ENCODE peak calls at places on chromosomes 16 and 17, in ten cellular contexts. One of them, this sample, is unnamed.

GRCh38 chr17:42706732-42707131 is 24.4 kb downstream of the CNTNAP1 start:
- DNase-seq in ACHN: no peak
- DNase-seq in NCI-H345: no peak
- DNase-seq in mammary epithelial cell: no peak
- DNase-seq in H4: no peak
- DNase-seq in anterior cingulate cortex: no peak
- DNase-seq in SHP77: no peak
- DNase-seq in AG04449: no peak
- DNase-seq in type B pancreatic cell: no peak
- DNase-seq in C1 segment of cervical spinal cord: no peak
- DNase-seq in this sample: no peak

GRCh38 chr16:53219795-53220194 is 165.0 kb downstream of the CHD9 start:
- DNase-seq in ACHN: no peak
- DNase-seq in NCI-H345: no peak
- DNase-seq in mammary epithelial cell: no peak
- DNase-seq in H4: no peak
- DNase-seq in anterior cingulate cortex: no peak
- DNase-seq in SHP77: no peak
- DNase-seq in AG04449: no peak
- DNase-seq in type B pancreatic cell: no peak
- DNase-seq in C1 segment of cervical spinal cord: no peak
- DNase-seq in this sample: no peak

GRCh38 chr17:6708357-6708961 is 4.7 kb downstream of the SLC13A5 start:
- DNase-seq in ACHN: no peak
- DNase-seq in NCI-H345: no peak
- DNase-seq in mammary epithelial cell: no peak
- DNase-seq in H4: no peak
- DNase-seq in anterior cingulate cortex: no peak
- DNase-seq in SHP77: no peak
- DNase-seq in AG04449: no peak
- DNase-seq in type B pancreatic cell: no peak
- DNase-seq in C1 segment of cervical spinal cord: no peak
- DNase-seq in this sample: no peak

GRCh38 chr16:30948956-30949654 is at the start of gene ORAI3:
- DNase-seq in ACHN: peak; percentile 73
- DNase-seq in NCI-H345: peak; percentile 38
- DNase-seq in mammary epithelial cell: peak; percentile 60
- DNase-seq in H4: peak; percentile 33
- DNase-seq in anterior cingulate cortex: peak; percentile 63
- DNase-seq in SHP77: peak; percentile 11
- DNase-seq in AG04449: no peak
- DNase-seq in type B pancreatic cell: no peak
- DNase-seq in C1 segment of cervical spinal cord: peak; percentile 67
- DNase-seq in this sample: no peak

GRCh38 chr16:51419768-51420167 is 268.7 kb upstream of the SALL1 start:
- DNase-seq in ACHN: no peak
- DNase-seq in NCI-H345: no peak
- DNase-seq in mammary epithelial cell: peak; percentile 17
- DNase-seq in H4: no peak
- DNase-seq in anterior cingulate cortex: no peak
- DNase-seq in SHP77: no peak
- DNase-seq in AG04449: no peak
- DNase-seq in type B pancreatic cell: no peak
- DNase-seq in C1 segment of cervical spinal cord: no peak
- DNase-seq in this sample: no peak

GRCh38 chr16:7404217-7404616 is 71.6 kb downstream of the RBFOX1 start:
- DNase-seq in ACHN: no peak
- DNase-seq in NCI-H345: no peak
- DNase-seq in mammary epithelial cell: no peak
- DNase-seq in H4: no peak
- DNase-seq in anterior cingulate cortex: no peak
- DNase-seq in SHP77: no peak
- DNase-seq in AG04449: no peak
- DNase-seq in type B pancreatic cell: no peak
- DNase-seq in C1 segment of cervical spinal cord: no peak
- DNase-seq in this sample: no peak

GRCh38 chr16:35651841-35652240 is 2192.4 kb downstream of the TP53TG3F start:
- DNase-seq in ACHN: no peak
- DNase-seq in NCI-H345: no peak
- DNase-seq in mammary epithelial cell: no peak
- DNase-seq in H4: no peak
- DNase-seq in anterior cingulate cortex: no peak
- DNase-seq in SHP77: no peak
- DNase-seq in AG04449: no peak
- DNase-seq in type B pancreatic cell: no peak
- DNase-seq in C1 segment of cervical spinal cord: no peak
- DNase-seq in this sample: no peak

GRCh38 chr17:37392024-37392590 is 14.5 kb downstream of the ACACA start:
- DNase-seq in ACHN: peak; percentile 91
- DNase-seq in NCI-H345: no peak
- DNase-seq in mammary epithelial cell: peak; percentile 44
- DNase-seq in H4: no peak
- DNase-seq in anterior cingulate cortex: no peak
- DNase-seq in SHP77: no peak
- DNase-seq in AG04449: peak; percentile 80
- DNase-seq in type B pancreatic cell: no peak
- DNase-seq in C1 segment of cervical spinal cord: no peak
- DNase-seq in this sample: no peak

GRCh38 chr16:86681440-86681838 is 103.1 kb downstream of the FOXL1 start:
- DNase-seq in ACHN: no peak
- DNase-seq in NCI-H345: no peak
- DNase-seq in mammary epithelial cell: no peak
- DNase-seq in H4: no peak
- DNase-seq in anterior cingulate cortex: no peak
- DNase-seq in SHP77: no peak
- DNase-seq in AG04449: no peak
- DNase-seq in type B pancreatic cell: no peak
- DNase-seq in C1 segment of cervical spinal cord: no peak
- DNase-seq in this sample: no peak

GRCh38 chr17:65027305-65027704 is 29.2 kb downstream of the GNA13 start:
- DNase-seq in ACHN: peak; percentile 63
- DNase-seq in NCI-H345: no peak
- DNase-seq in mammary epithelial cell: peak; percentile 74
- DNase-seq in H4: peak; percentile 77
- DNase-seq in anterior cingulate cortex: no peak
- DNase-seq in SHP77: peak; percentile 10
- DNase-seq in AG04449: no peak
- DNase-seq in type B pancreatic cell: no peak
- DNase-seq in C1 segment of cervical spinal cord: no peak
- DNase-seq in this sample: no peak

GRCh38 chr17:56727876-56728617 is 105.7 kb downstream of the C17orf67 start:
- DNase-seq in ACHN: no peak
- DNase-seq in NCI-H345: no peak
- DNase-seq in mammary epithelial cell: peak; percentile 50
- DNase-seq in H4: no peak
- DNase-seq in anterior cingulate cortex: no peak
- DNase-seq in SHP77: no peak
- DNase-seq in AG04449: no peak
- DNase-seq in type B pancreatic cell: no peak
- DNase-seq in C1 segment of cervical spinal cord: no peak
- DNase-seq in this sample: no peak

GRCh38 chr16:47320546-47321315 is 140.1 kb downstream of the ITFG1 start:
- DNase-seq in ACHN: no peak
- DNase-seq in NCI-H345: no peak
- DNase-seq in mammary epithelial cell: peak; percentile 2
- DNase-seq in H4: no peak
- DNase-seq in anterior cingulate cortex: no peak
- DNase-seq in SHP77: no peak
- DNase-seq in AG04449: no peak
- DNase-seq in type B pancreatic cell: no peak
- DNase-seq in C1 segment of cervical spinal cord: no peak
- DNase-seq in this sample: no peak

GRCh38 chr17:66952031-66952524 is 12.4 kb upstream of the CACNG4 start:
- DNase-seq in ACHN: peak; percentile 96
- DNase-seq in NCI-H345: no peak
- DNase-seq in mammary epithelial cell: peak; percentile 97
- DNase-seq in H4: peak; percentile 98
- DNase-seq in anterior cingulate cortex: no peak
- DNase-seq in SHP77: no peak
- DNase-seq in AG04449: peak; percentile 85
- DNase-seq in type B pancreatic cell: no peak
- DNase-seq in C1 segment of cervical spinal cord: no peak
- DNase-seq in this sample: peak; percentile 75

GRCh38 chr16:17432902-17433576 is 37.7 kb downstream of the XYLT1 start:
- DNase-seq in ACHN: no peak
- DNase-seq in NCI-H345: no peak
- DNase-seq in mammary epithelial cell: no peak
- DNase-seq in H4: no peak
- DNase-seq in anterior cingulate cortex: no peak
- DNase-seq in SHP77: no peak
- DNase-seq in AG04449: no peak
- DNase-seq in type B pancreatic cell: no peak
- DNase-seq in C1 segment of cervical spinal cord: no peak
- DNase-seq in this sample: peak; percentile 34

GRCh38 chr16:74505011-74505410 is 83.7 kb upstream of the CLEC18B start:
- DNase-seq in ACHN: no peak
- DNase-seq in NCI-H345: no peak
- DNase-seq in mammary epithelial cell: no peak
- DNase-seq in H4: no peak
- DNase-seq in anterior cingulate cortex: no peak
- DNase-seq in SHP77: no peak
- DNase-seq in AG04449: no peak
- DNase-seq in type B pancreatic cell: no peak
- DNase-seq in C1 segment of cervical spinal cord: no peak
- DNase-seq in this sample: no peak

GRCh38 chr16:66171578-66171977 is 194.9 kb upstream of the CDH5 start:
- DNase-seq in ACHN: no peak
- DNase-seq in NCI-H345: no peak
- DNase-seq in mammary epithelial cell: no peak
- DNase-seq in H4: no peak
- DNase-seq in anterior cingulate cortex: no peak
- DNase-seq in SHP77: no peak
- DNase-seq in AG04449: no peak
- DNase-seq in type B pancreatic cell: no peak
- DNase-seq in C1 segment of cervical spinal cord: no peak
- DNase-seq in this sample: no peak

GRCh38 chr17:67019809-67020208 is 24.5 kb upstream of the CACNG1 start:
- DNase-seq in ACHN: no peak
- DNase-seq in NCI-H345: no peak
- DNase-seq in mammary epithelial cell: no peak
- DNase-seq in H4: no peak
- DNase-seq in anterior cingulate cortex: no peak
- DNase-seq in SHP77: no peak
- DNase-seq in AG04449: no peak
- DNase-seq in type B pancreatic cell: no peak
- DNase-seq in C1 segment of cervical spinal cord: no peak
- DNase-seq in this sample: no peak

GRCh38 chr17:57604771-57605733 is 140.0 kb downstream of the CCDC182 start:
- DNase-seq in ACHN: no peak
- DNase-seq in NCI-H345: peak; percentile 91
- DNase-seq in mammary epithelial cell: no peak
- DNase-seq in H4: no peak
- DNase-seq in anterior cingulate cortex: peak; percentile 33
- DNase-seq in SHP77: peak; percentile 86
- DNase-seq in AG04449: no peak
- DNase-seq in type B pancreatic cell: no peak
- DNase-seq in C1 segment of cervical spinal cord: peak; percentile 42
- DNase-seq in this sample: no peak

GRCh38 chr16:56357765-56358322 is 67.5 kb downstream of the AMFR start:
- DNase-seq in ACHN: no peak
- DNase-seq in NCI-H345: no peak
- DNase-seq in mammary epithelial cell: no peak
- DNase-seq in H4: no peak
- DNase-seq in anterior cingulate cortex: no peak
- DNase-seq in SHP77: no peak
- DNase-seq in AG04449: no peak
- DNase-seq in type B pancreatic cell: peak; percentile 61
- DNase-seq in C1 segment of cervical spinal cord: no peak
- DNase-seq in this sample: no peak

GRCh38 chr17:78865682-78866390 is 25.2 kb upstream of the USP36 start:
- DNase-seq in ACHN: peak; percentile 85
- DNase-seq in NCI-H345: peak; percentile 82
- DNase-seq in mammary epithelial cell: peak; percentile 54
- DNase-seq in H4: peak; percentile 72
- DNase-seq in anterior cingulate cortex: peak; percentile 72
- DNase-seq in SHP77: peak; percentile 88
- DNase-seq in AG04449: no peak
- DNase-seq in type B pancreatic cell: peak; percentile 84
- DNase-seq in C1 segment of cervical spinal cord: peak; percentile 77
- DNase-seq in this sample: no peak

GRCh38 chr17:15453782-15454181 is 13.6 kb downstream of the CDRT4 start:
- DNase-seq in ACHN: no peak
- DNase-seq in NCI-H345: no peak
- DNase-seq in mammary epithelial cell: no peak
- DNase-seq in H4: no peak
- DNase-seq in anterior cingulate cortex: no peak
- DNase-seq in SHP77: no peak
- DNase-seq in AG04449: no peak
- DNase-seq in type B pancreatic cell: no peak
- DNase-seq in C1 segment of cervical spinal cord: peak; percentile 50
- DNase-seq in this sample: no peak

GRCh38 chr16:85652431-85653221 is 36.1 kb downstream of the GINS2 start:
- DNase-seq in ACHN: peak; percentile 24
- DNase-seq in NCI-H345: peak; percentile 65
- DNase-seq in mammary epithelial cell: no peak
- DNase-seq in H4: no peak
- DNase-seq in anterior cingulate cortex: peak; percentile 31
- DNase-seq in SHP77: peak; percentile 71
- DNase-seq in AG04449: no peak
- DNase-seq in type B pancreatic cell: no peak
- DNase-seq in C1 segment of cervical spinal cord: peak; percentile 53
- DNase-seq in this sample: no peak

GRCh38 chr17:3610523-3610922 is 1.3 kb upstream of the TRPV1 start:
- DNase-seq in ACHN: no peak
- DNase-seq in NCI-H345: no peak
- DNase-seq in mammary epithelial cell: no peak
- DNase-seq in H4: no peak
- DNase-seq in anterior cingulate cortex: no peak
- DNase-seq in SHP77: no peak
- DNase-seq in AG04449: no peak
- DNase-seq in type B pancreatic cell: no peak
- DNase-seq in C1 segment of cervical spinal cord: no peak
- DNase-seq in this sample: no peak

GRCh38 chr16:85428899-85429775 is 184.0 kb upstream of the GSE1 start:
- DNase-seq in ACHN: no peak
- DNase-seq in NCI-H345: no peak
- DNase-seq in mammary epithelial cell: no peak
- DNase-seq in H4: no peak
- DNase-seq in anterior cingulate cortex: no peak
- DNase-seq in SHP77: no peak
- DNase-seq in AG04449: no peak
- DNase-seq in type B pancreatic cell: no peak
- DNase-seq in C1 segment of cervical spinal cord: no peak
- DNase-seq in this sample: no peak

GRCh38 chr17:3558603-3559269 is 1.1 kb upstream of the TRPV3 start:
- DNase-seq in ACHN: no peak
- DNase-seq in NCI-H345: no peak
- DNase-seq in mammary epithelial cell: peak; percentile 98
- DNase-seq in H4: no peak
- DNase-seq in anterior cingulate cortex: no peak
- DNase-seq in SHP77: peak; percentile 95
- DNase-seq in AG04449: no peak
- DNase-seq in type B pancreatic cell: no peak
- DNase-seq in C1 segment of cervical spinal cord: no peak
- DNase-seq in this sample: no peak

GRCh38 chr16:21217121-21217520 is 5.7 kb upstream of the ZP2 start:
- DNase-seq in ACHN: no peak
- DNase-seq in NCI-H345: no peak
- DNase-seq in mammary epithelial cell: no peak
- DNase-seq in H4: no peak
- DNase-seq in anterior cingulate cortex: no peak
- DNase-seq in SHP77: no peak
- DNase-seq in AG04449: no peak
- DNase-seq in type B pancreatic cell: no peak
- DNase-seq in C1 segment of cervical spinal cord: no peak
- DNase-seq in this sample: no peak

GRCh38 chr16:56421976-56422669 is 3.2 kb downstream of the AMFR start:
- DNase-seq in ACHN: no peak
- DNase-seq in NCI-H345: no peak
- DNase-seq in mammary epithelial cell: no peak
- DNase-seq in H4: no peak
- DNase-seq in anterior cingulate cortex: no peak
- DNase-seq in SHP77: no peak
- DNase-seq in AG04449: no peak
- DNase-seq in type B pancreatic cell: no peak
- DNase-seq in C1 segment of cervical spinal cord: no peak
- DNase-seq in this sample: no peak

GRCh38 chr17:40813804-40814203 is 8.6 kb downstream of the KRT10 start:
- DNase-seq in ACHN: no peak
- DNase-seq in NCI-H345: no peak
- DNase-seq in mammary epithelial cell: peak; percentile 95
- DNase-seq in H4: no peak
- DNase-seq in anterior cingulate cortex: no peak
- DNase-seq in SHP77: no peak
- DNase-seq in AG04449: no peak
- DNase-seq in type B pancreatic cell: no peak
- DNase-seq in C1 segment of cervical spinal cord: no peak
- DNase-seq in this sample: no peak

This sample was measured in AG09309.